ENCODE peak calls at places on chromosomes 12 and 14, in five cellular contexts. G, E, J, W and C are unnamed samples.
A peak's percentile ranks its signal among the peaks of the same experiment; 100 is the strongest.

GRCh38 chr14:55354500-55354899 is 57.1 kb downstream of the ATG14 start:
- DNase-seq in G (no peak), E (no peak), J (peak; percentile 72), W (peak; percentile 80), C (no peak)

GRCh38 chr14:30996892-30997659 is 28.4 kb upstream of the AP4S1 start:
- DNase-seq in G (no peak), E (no peak), J (no peak), W (no peak), C (no peak)

GRCh38 chr14:28571636-28572035 is 195.0 kb upstream of the FOXG1 start:
- DNase-seq in G (no peak), E (no peak), J (no peak), W (no peak), C (peak; percentile 66)

GRCh38 chr14:94540031-94540794 is 21.0 kb upstream of the SERPINA4 start:
- DNase-seq in G (no peak), E (no peak), J (no peak), W (peak; percentile 90), C (no peak)

GRCh38 chr12:8697120-8697475 is 693 bp upstream of the RIMKLB start:
- DNase-seq in G (peak; percentile 90), E (no peak), J (peak; percentile 37), W (no peak), C (no peak)

GRCh38 chr12:48788522-48788851 is 402 bp downstream of the ADCY6 start:
- DNase-seq in G (no peak), E (no peak), J (no peak), W (peak; percentile 94), C (no peak)

GRCh38 chr14:65478017-65478416 is 65.5 kb downstream of the FUT8 start:
- DNase-seq in G (no peak), E (no peak), J (no peak), W (no peak), C (no peak)

GRCh38 chr12:21656931-21657335 is 709 bp downstream of the LDHB start:
- DNase-seq in G (peak; percentile 78), E (no peak), J (peak; percentile 27), W (no peak), C (peak; percentile 21)

GRCh38 chr14:76564471-76565119 is 188.7 kb downstream of the ESRRB start:
- DNase-seq in G (no peak), E (no peak), J (no peak), W (no peak), C (no peak)

GRCh38 chr12:116856729-116857128 is 24.5 kb downstream of the HRK start:
- DNase-seq in G (no peak), E (no peak), J (no peak), W (no peak), C (no peak)

GRCh38 chr12:11649413-11650278 is at the start of gene ETV6:
- DNase-seq in G (peak; percentile 90), E (no peak), J (peak; percentile 69), W (peak; percentile 95), C (peak; percentile 67)

GRCh38 chr14:23481362-23481970 is 12.0 kb downstream of the NGDN start:
- DNase-seq in G (no peak), E (no peak), J (no peak), W (no peak), C (no peak)

GRCh38 chr14:88660056-88660455 is 97.2 kb downstream of the ZC3H14 start:
- DNase-seq in G (no peak), E (no peak), J (no peak), W (no peak), C (no peak)

GRCh38 chr14:74249433-74250375 is 10.5 kb downstream of the VSX2 start:
- DNase-seq in G (no peak), E (no peak), J (no peak), W (peak; percentile 26), C (no peak)

GRCh38 chr12:132117558-132117875 is 26.6 kb downstream of the DDX51 start:
- DNase-seq in G (no peak), E (no peak), J (no peak), W (peak; percentile 73), C (no peak)

GRCh38 chr14:38203929-38204716 is 3.6 kb upstream of the SSTR1 start:
- DNase-seq in G (no peak), E (no peak), J (no peak), W (no peak), C (no peak)

GRCh38 chr12:19010726-19011125 is 118.8 kb upstream of the PLEKHA5 start:
- DNase-seq in G (no peak), E (no peak), J (no peak), W (no peak), C (no peak)

GRCh38 chr14:97120204-97121120 is 323.3 kb downstream of the VRK1 start:
- DNase-seq in G (no peak), E (no peak), J (peak; percentile 17), W (no peak), C (no peak)

GRCh38 chr14:63988579-63988978 is 135.8 kb downstream of the SYNE2 start:
- DNase-seq in G (no peak), E (no peak), J (no peak), W (no peak), C (no peak)

GRCh38 chr14:55581011-55581806 is 1.2 kb downstream of the KTN1 start:
- DNase-seq in G (peak; percentile 90), E (no peak), J (peak; percentile 54), W (peak; percentile 73), C (peak; percentile 65)

GRCh38 chr12:57620936-57621496 is 9.8 kb downstream of the ARHGEF25 start:
- DNase-seq in G (no peak), E (no peak), J (no peak), W (peak; percentile 87), C (no peak)

GRCh38 chr12:62724285-62724684 is 210.7 kb downstream of the PPM1H start:
- DNase-seq in G (no peak), E (no peak), J (no peak), W (no peak), C (no peak)

GRCh38 chr12:51075390-51075789 is 8.0 kb downstream of the CSRNP2 start:
- DNase-seq in G (no peak), E (no peak), J (no peak), W (no peak), C (no peak)

GRCh38 chr12:47012552-47012951 is 66.9 kb upstream of the PCED1B start:
- DNase-seq in G (no peak), E (no peak), J (no peak), W (no peak), C (no peak)

GRCh38 chr14:68689426-68689825 is 103.4 kb downstream of the ZFP36L1 start:
- DNase-seq in G (no peak), E (no peak), J (no peak), W (no peak), C (no peak)

GRCh38 chr14:28763914-28764848 is 2.4 kb upstream of the FOXG1 start:
- DNase-seq in G (no peak), E (no peak), J (no peak), W (no peak), C (no peak)

GRCh38 chr14:90294872-90295271 is 36.9 kb downstream of the NRDE2 start:
- DNase-seq in G (no peak), E (no peak), J (no peak), W (no peak), C (no peak)

GRCh38 chr14:74265312-74265965 is 26.2 kb downstream of the VSX2 start:
- DNase-seq in G (no peak), E (no peak), J (no peak), W (no peak), C (no peak)

GRCh38 chr14:30620178-30620577 is 1.9 kb upstream of the SCFD1 start:
- DNase-seq in G (no peak), E (no peak), J (no peak), W (no peak), C (peak; percentile 26)

GRCh38 chr14:93045211-93045674 is 70.5 kb downstream of the ITPK1 start:
- DNase-seq in G (peak; percentile 79), E (no peak), J (no peak), W (peak; percentile 54), C (no peak)

GRCh38 chr12:116099664-116100432 is 177.6 kb downstream of the MED13L start:
- DNase-seq in G (no peak), E (no peak), J (no peak), W (no peak), C (no peak)

GRCh38 chr12:121740847-121741246 is 28.3 kb downstream of the TMEM120B start:
- DNase-seq in G (no peak), E (no peak), J (no peak), W (no peak), C (no peak)

GRCh38 chr14:99258884-99259283 is 13.1 kb downstream of the BCL11B start:
- DNase-seq in G (no peak), E (no peak), J (no peak), W (no peak), C (no peak)
- H3K27me3 ChIP-seq in G (peaks cover 21% of the 10 kb centered on the region), E (peaks cover 6% of the 10 kb centered on the region), J (no peaks in the 10 kb centered on the region), W (no peaks in the 10 kb centered on the region), C (no peaks in the 10 kb centered on the region)

DNA sequence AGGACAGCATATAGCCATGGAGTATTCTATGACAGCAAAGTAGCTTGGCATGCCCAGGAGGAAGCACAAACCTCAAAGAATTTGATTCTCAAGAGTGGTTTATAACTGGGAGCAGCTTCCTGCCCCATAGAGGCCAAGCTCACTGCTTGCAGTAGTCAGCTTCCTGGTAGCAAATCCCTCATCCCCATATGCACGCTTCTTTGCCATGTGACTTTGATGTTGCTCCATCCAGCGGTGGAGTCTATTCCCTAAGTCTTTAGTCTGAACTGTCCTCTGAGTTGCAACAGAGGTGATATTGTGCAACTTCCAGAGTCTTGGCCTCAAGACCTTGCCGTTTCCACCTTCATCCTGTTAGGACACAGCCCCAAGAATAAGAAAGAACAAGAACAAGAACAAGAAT is 996.8 kb upstream of the TMEM132C start:
- DNase-seq in G (no peak), E (no peak), J (no peak), W (peak; percentile 81), C (peak; percentile 61)
- H3K27me3 ChIP-seq in G (no peaks in the 10 kb centered on the region), E (no peaks in the 10 kb centered on the region), J (no peaks in the 10 kb centered on the region), W (no peaks in the 10 kb centered on the region), C (no peaks in the 10 kb centered on the region)

GRCh38 chr12:5941907-5942306 is 3.2 kb downstream of the ANO2 start:
- DNase-seq in G (no peak), E (no peak), J (no peak), W (no peak), C (no peak)
- H3K27me3 ChIP-seq in G (peaks cover 22% of the 10 kb centered on the region), E (peaks cover 42% of the 10 kb centered on the region), J (peaks cover 36% of the 10 kb centered on the region), W (peaks cover 31% of the 10 kb centered on the region), C (peaks cover 46% of the 10 kb centered on the region)

GRCh38 chr12:53506881-53507719 is at the start of gene NPFF:
- DNase-seq in G (no peak), E (no peak), J (no peak), W (peak; percentile 31), C (no peak)
- H3K27me3 ChIP-seq in G (no peaks in the 10 kb centered on the region), E (no peaks in the 10 kb centered on the region), J (no peaks in the 10 kb centered on the region), W (no peaks in the 10 kb centered on the region), C (no peaks in the 10 kb centered on the region)